ENCODE peak calls at places on chromosome 18, in seven cellular contexts. C is dorsolateral prefrontal cortex, F is RWPE2, N is body of pancreas, G is NB4, J is AG09309, E is BE2C. X is an unnamed sample.

GRCh38 chr18:49238433-49239042 is 221.9 kb downstream of the DYM start:
- DNase-seq in N (no peak), E (peak), G (peak), F (no peak), J (no peak), C (no peak), X (no peak)

GRCh38 chr18:11857177-11857887 is 6.1 kb downstream of the CHMP1B start:
- DNase-seq in N (peak), G (peak), F (peak), E (no peak), J (peak), C (peak), X (peak)

GRCh38 chr18:49612515-49613033 is 50.7 kb downstream of the LIPG start:
- DNase-seq in E (no peak), J (no peak), F (no peak), G (no peak), N (no peak), C (no peak), X (no peak)

GRCh38 chr18:77102246-77103040 is 30.1 kb downstream of the MBP start:
- DNase-seq in F (no peak), E (no peak), J (peak), N (no peak), G (no peak), C (no peak), X (no peak)

GRCh38 chr18:58020567-58021107 is 23.4 kb upstream of the NEDD4L start:
- DNase-seq in N (no peak), E (no peak), F (no peak), J (no peak), G (no peak), C (no peak), X (no peak)

GRCh38 chr18:13112982-13113381 is 105.6 kb upstream of the LDLRAD4 start:
- DNase-seq in C (peak), F (no peak), N (peak), G (peak), E (peak), J (no peak), X (no peak)

GRCh38 chr18:67608171-67608570 is 91.7 kb upstream of the DSEL start:
- DNase-seq in J (no peak), F (no peak), C (no peak), E (no peak), N (no peak), G (no peak), X (no peak)

GRCh38 chr18:22346968-22347611 is 70.6 kb downstream of the CTAGE1 start:
- DNase-seq in N (peak), C (no peak), F (no peak), G (peak), E (no peak), J (no peak), X (no peak)

GRCh38 chr18:42412896-42413295 is 457.9 kb downstream of the PIK3C3 start:
- DNase-seq in G (no peak), C (no peak), J (no peak), F (no peak), N (no peak), E (no peak), X (peak)

GRCh38 chr18:5297582-5297981 is 2.1 kb upstream of the ZBTB14 start:
- DNase-seq in G (peak), E (no peak), J (no peak), F (no peak), N (no peak), C (peak), X (no peak)

GRCh38 chr18:3984163-3984757 is 470.8 kb downstream of the DLGAP1 start:
- DNase-seq in N (no peak), F (no peak), G (no peak), J (no peak), C (no peak), E (no peak), X (no peak)

GRCh38 chr18:1663879-1664705 is 759.4 kb downstream of the ADCYAP1 start:
- DNase-seq in C (no peak), E (peak), G (peak), J (no peak), F (no peak), N (peak), X (no peak)

GRCh38 chr18:8835556-8835955 is 130.2 kb downstream of the MTCL1 start:
- DNase-seq in F (no peak), J (peak), E (no peak), C (no peak), G (peak), N (no peak), X (no peak)

GRCh38 chr18:47595816-47596501 is 334.5 kb downstream of the SMAD2 start:
- DNase-seq in F (no peak), G (peak), E (peak), J (no peak), C (no peak), N (no peak), X (no peak)

GRCh38 chr18:37483221-37483971 is 82.2 kb downstream of the CELF4 start:
- DNase-seq in G (peak), N (no peak), F (no peak), J (no peak), E (no peak), C (no peak), X (no peak)

GRCh38 chr18:57121542-57122112 is 25.3 kb upstream of the BOD1L2 start:
- DNase-seq in F (no peak), J (no peak), G (no peak), C (no peak), N (no peak), E (no peak), X (no peak)

GRCh38 chr18:62999392-62999791 is 284.1 kb downstream of the PHLPP1 start:
- DNase-seq in F (no peak), C (no peak), J (peak), G (no peak), N (peak), E (no peak), X (peak)

GRCh38 chr18:11908182-11909080 is at the start of gene MPPE1:
- DNase-seq in J (no peak), C (peak), E (peak), G (peak), F (peak), N (peak), X (peak)

GRCh38 chr18:57352761-57353136 is 392 bp downstream of the ST8SIA3 start:
- DNase-seq in N (no peak), J (no peak), E (peak), F (no peak), C (peak), G (no peak), X (no peak)

GRCh38 chr18:55376387-55376786 is 211.6 kb downstream of the TCF4 start:
- DNase-seq in C (no peak), N (no peak), J (no peak), F (no peak), E (no peak), G (no peak), X (no peak)

GRCh38 chr18:75200644-75201272 is 8.2 kb downstream of the PTGR3 start:
- DNase-seq in C (no peak), J (no peak), N (no peak), G (no peak), F (no peak), E (no peak), X (no peak)

GRCh38 chr18:48294894-48295585 is 114.1 kb downstream of the ZBTB7C start:
- DNase-seq in G (no peak), E (no peak), F (no peak), J (no peak), C (no peak), N (no peak), X (no peak)

GRCh38 chr18:47870605-47871004 is 59.9 kb downstream of the SMAD2 start:
- DNase-seq in E (no peak), J (no peak), N (no peak), C (no peak), F (no peak), G (peak), X (no peak)

GRCh38 chr18:12252061-12252460 is 2.1 kb upstream of the CIDEA start:
- DNase-seq in J (no peak), G (no peak), N (no peak), E (no peak), C (no peak), F (no peak), X (no peak)

GRCh38 chr18:48801728-48802542 is 148.8 kb downstream of the SMAD7 start:
- DNase-seq in G (no peak), J (no peak), C (peak), F (peak), E (no peak), N (peak), X (no peak)

GRCh38 chr18:74425161-74425560 is 31.9 kb downstream of the DIPK1C start:
- DNase-seq in N (no peak), E (no peak), G (no peak), F (no peak), J (no peak), C (no peak), X (no peak)

GRCh38 chr18:69958422-69958821 is 10.7 kb upstream of the CD226 start:
- DNase-seq in N (no peak), E (no peak), G (no peak), J (no peak), F (no peak), C (no peak), X (no peak)

GRCh38 chr18:45962461-45962860 is 4.7 kb downstream of the EPG5 start:
- DNase-seq in J (no peak), G (peak), F (no peak), N (peak), C (no peak), E (no peak), X (peak)

GRCh38 chr18:35775887-35776286 is 194.3 kb downstream of the GALNT1 start:
- DNase-seq in F (no peak), N (no peak), E (no peak), J (no peak), C (no peak), G (peak), X (no peak)

GRCh38 chr18:68766433-68766832 is 31.4 kb upstream of the CCDC102B start:
- DNase-seq in N (no peak), J (no peak), C (no peak), F (no peak), G (no peak), E (no peak), X (no peak)

GRCh38 chr18:56884511-56884910 is 233.4 kb downstream of the WDR7 start:
- DNase-seq in G (no peak), C (no peak), N (no peak), F (no peak), E (no peak), J (no peak), X (no peak)

GRCh38 chr18:57951999-57952774 is 91.8 kb upstream of the NEDD4L start:
- DNase-seq in E (no peak), F (no peak), C (no peak), J (no peak), N (no peak), G (no peak), X (no peak)

GRCh38 chr18:11258014-11258413 is 108.6 kb upstream of the PIEZO2 start:
- DNase-seq in E (no peak), J (no peak), N (no peak), F (no peak), C (no peak), G (no peak), X (no peak)

GRCh38 chr18:49227456-49227855 is 233.0 kb downstream of the DYM start:
- DNase-seq in G (no peak), E (no peak), J (no peak), F (no peak), N (no peak), C (no peak), X (no peak)

GRCh38 chr18:77749189-77749588 is 499.5 kb downstream of the GALR1 start:
- DNase-seq in E (peak), G (peak), C (no peak), F (no peak), J (no peak), N (no peak), X (no peak)

GRCh38 chr18:22282311-22283235 is 113.2 kb downstream of the GATA6 start:
- DNase-seq in F (no peak), E (no peak), N (no peak), G (peak), C (no peak), J (peak), X (peak)

DNA sequence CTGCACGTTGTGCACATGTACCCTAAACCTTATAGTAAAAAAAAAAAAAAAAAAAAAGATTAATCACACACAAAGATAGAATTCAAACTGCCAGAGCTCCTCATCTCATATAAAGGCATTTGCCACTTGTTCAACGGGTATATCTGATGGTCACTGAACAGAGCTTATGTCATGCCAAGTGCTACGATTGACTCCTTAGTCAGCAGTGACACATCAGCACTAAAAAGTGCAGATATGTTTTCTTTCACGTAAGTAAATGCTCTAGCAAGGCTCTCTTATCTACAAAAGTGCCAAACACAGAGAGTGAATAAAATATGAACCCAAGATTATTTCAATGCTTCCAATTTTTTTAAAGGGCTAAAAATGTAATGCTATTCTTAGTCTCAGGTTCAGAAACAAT is 1.1 kb downstream of the LMAN1 start:
- DNase-seq in F (no peak), C (no peak), E (no peak), N (peak), J (peak), G (peak), X (no peak)
- TF ChIP-seq CTCF in F (no peak), C (no peak), E (no peak), N (no peak), J (no peak), G (no peak), X (no peak)

GRCh38 chr18:24140697-24141096 is 1.8 kb downstream of the CABYR start:
- DNase-seq in F (no peak), G (no peak), C (no peak), J (no peak), N (no peak), E (no peak), X (no peak)

GRCh38 chr18:24136967-24137373 is 1.9 kb upstream of the CABYR start:
- DNase-seq in J (no peak), N (no peak), C (no peak), E (no peak), F (no peak), G (no peak), X (no peak)

GRCh38 chr18:24138884-24139616 is at the start of gene CABYR:
- DNase-seq in F (peak), E (peak), N (peak), J (peak), G (peak), C (peak), X (peak)

GRCh38 chr18:24142376-24142775 is 3.5 kb downstream of the CABYR start:
- DNase-seq in G (no peak), J (no peak), N (no peak), C (no peak), F (no peak), E (no peak), X (no peak)

DNA sequence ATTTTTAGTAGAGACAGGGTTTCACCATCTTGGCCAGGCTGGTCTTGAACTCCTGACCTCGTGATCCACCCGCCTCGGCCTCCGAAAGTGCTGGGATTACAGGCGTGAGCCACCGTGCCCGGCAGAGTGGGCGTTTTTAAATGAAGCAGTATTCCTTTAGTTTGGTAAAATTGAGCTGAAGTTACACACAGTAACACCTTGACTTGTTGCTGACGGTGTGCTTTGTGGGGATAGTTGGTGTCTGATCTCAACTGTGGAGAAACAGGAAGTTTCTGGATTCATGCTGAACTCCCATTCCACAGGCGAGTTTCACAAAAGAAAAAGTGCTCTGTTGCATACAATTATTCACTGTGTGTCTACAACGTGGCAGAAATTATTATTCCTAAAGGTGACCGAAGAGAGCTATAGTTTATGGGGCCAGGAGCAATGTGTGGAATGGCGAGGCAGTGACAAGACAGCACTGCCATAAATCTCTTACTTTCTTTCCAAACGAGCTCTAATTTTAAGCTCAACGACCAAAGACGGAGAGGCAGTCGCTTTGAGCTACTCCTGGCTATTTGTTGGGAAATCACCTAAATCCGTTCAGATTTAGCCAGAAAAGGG is 480 bp upstream of the CABYR start:
- DNase-seq in F (no peak), G (no peak), J (no peak), C (no peak), E (no peak), N (no peak), X (no peak)
- H3K4me3 ChIP-seq in F (peak), G (no peak), J (peak), C (peak), E (peak), N (peak), X (peak)

GRCh38 chr18:657998-658946 is 819 bp downstream of the TYMS start:
- DNase-seq in J (peak), E (peak), C (peak), F (peak), N (peak), G (peak), X (peak)

GRCh38 chr18:655445-655844 is 2.0 kb upstream of the TYMS start:
- DNase-seq in J (no peak), C (no peak), G (no peak), N (no peak), F (no peak), E (no peak), X (no peak)

GRCh38 chr18:659597-659996 is 2.1 kb downstream of the TYMS start:
- DNase-seq in N (no peak), C (no peak), G (no peak), F (no peak), E (no peak), J (no peak), X (no peak)

GRCh38 chr18:658947-659533 is 1.6 kb downstream of the TYMS start:
- DNase-seq in J (no peak), E (no peak), N (no peak), C (no peak), G (no peak), F (no peak), X (no peak)

DNA sequence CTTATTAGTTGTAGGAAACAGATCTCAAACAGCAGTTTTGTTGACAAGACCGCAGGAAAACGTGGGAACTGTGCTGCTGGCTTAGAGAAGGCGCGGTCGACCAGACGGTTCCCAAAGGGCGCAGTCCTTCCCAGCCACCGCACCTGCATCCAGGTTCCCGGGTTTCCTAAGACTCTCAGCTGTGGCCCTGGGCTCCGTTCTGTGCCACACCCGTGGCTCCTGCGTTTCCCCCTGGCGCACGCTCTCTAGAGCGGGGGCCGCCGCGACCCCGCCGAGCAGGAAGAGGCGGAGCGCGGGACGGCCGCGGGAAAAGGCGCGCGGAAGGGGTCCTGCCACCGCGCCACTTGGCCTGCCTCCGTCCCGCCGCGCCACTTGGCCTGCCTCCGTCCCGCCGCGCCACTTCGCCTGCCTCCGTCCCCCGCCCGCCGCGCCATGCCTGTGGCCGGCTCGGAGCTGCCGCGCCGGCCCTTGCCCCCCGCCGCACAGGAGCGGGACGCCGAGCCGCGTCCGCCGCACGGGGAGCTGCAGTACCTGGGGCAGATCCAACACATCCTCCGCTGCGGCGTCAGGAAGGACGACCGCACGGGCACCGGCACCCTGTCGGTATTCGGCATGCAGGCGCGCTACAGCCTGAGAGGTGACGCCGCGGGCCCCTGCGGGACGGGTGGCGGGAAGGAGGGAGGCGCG is at the start of gene TYMS:
- DNase-seq in J (no peak), N (peak), G (peak), C (no peak), E (peak), F (peak), X (peak)
- TF ChIP-seq CTCF in J (peak), N (peak), G (no peak), C (no peak), E (no peak), F (peak), X (no peak)

DNA sequence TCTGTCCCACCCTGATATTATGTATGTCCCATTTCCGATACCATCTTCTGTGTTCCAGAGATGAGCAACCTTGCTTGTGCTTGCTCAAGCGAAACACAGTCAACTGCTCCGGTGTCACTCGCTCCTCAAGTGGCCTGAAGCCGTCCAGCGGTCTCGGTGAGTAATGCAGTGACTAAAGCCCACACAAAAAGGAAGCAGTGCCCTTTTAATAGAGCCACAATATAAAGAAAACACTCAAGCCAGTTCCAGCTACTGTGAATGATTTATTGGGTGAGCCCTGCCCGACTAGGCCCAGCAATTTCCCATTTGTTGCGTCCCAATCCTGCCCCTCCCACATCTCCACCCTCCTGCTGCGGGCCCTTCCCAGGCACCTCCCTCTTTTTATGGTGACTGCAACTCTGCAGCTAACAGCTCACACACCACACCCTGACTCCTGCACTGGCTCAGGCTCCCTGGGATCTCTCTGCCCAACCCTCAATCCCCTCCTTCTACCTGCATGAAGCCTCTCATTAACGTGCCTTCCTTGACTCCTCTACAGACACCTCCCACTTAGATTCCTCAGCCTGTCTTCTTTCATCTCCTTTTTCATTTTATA is 44.2 kb upstream of the DSC1 start:
- DNase-seq in E (peak), F (peak), C (no peak), G (peak), J (no peak), N (peak), X (no peak)
- H3K4me3 ChIP-seq in E (no peak), F (no peak), C (no peak), G (peak), J (no peak), N (no peak), X (peak)

GRCh38 chr18:26803643-26804042 is 61.9 kb downstream of the AQP4 start:
- DNase-seq in N (no peak), E (no peak), J (no peak), F (no peak), G (no peak), C (no peak), X (no peak)
- TF ChIP-seq CTCF in N (peak), E (peak), J (no peak), F (no peak), G (no peak), C (no peak), X (peak)